ENCODE peak calls at places on chromosomes 5 and 9, in five cellular contexts. One of them, this sample, is unnamed.

GRCh38 chr5:154309361-154309725 is 118.8 kb downstream of the GALNT10 start:
- DNase-seq in HuH-7: no peak
- DNase-seq in activated CD4-positive, alpha-beta T cell treated with anti-CD3 and anti-CD28 coated beads, Interleukin-2, amount 50 U/mL, for 1 hour: no peak
- DNase-seq in lower lobe of right lung: no peak
- DNase-seq in psoas muscle: no peak
- DNase-seq in this sample: no peak

GRCh38 chr5:162283611-162284010 is 216.0 kb downstream of the GABRG2 start:
- DNase-seq in HuH-7: no peak
- DNase-seq in activated CD4-positive, alpha-beta T cell treated with anti-CD3 and anti-CD28 coated beads, Interleukin-2, amount 50 U/mL, for 1 hour: no peak
- DNase-seq in lower lobe of right lung: no peak
- DNase-seq in psoas muscle: no peak
- DNase-seq in this sample: no peak

GRCh38 chr5:55104036-55104767 is 1.8 kb downstream of the GZMA start:
- DNase-seq in HuH-7: no peak
- DNase-seq in activated CD4-positive, alpha-beta T cell treated with anti-CD3 and anti-CD28 coated beads, Interleukin-2, amount 50 U/mL, for 1 hour: no peak
- DNase-seq in lower lobe of right lung: no peak
- DNase-seq in psoas muscle: no peak
- DNase-seq in this sample: peak; percentile 5

GRCh38 chr9:135098400-135099105 is 11.1 kb downstream of the OLFM1 start:
- DNase-seq in HuH-7: peak; percentile 75
- DNase-seq in activated CD4-positive, alpha-beta T cell treated with anti-CD3 and anti-CD28 coated beads, Interleukin-2, amount 50 U/mL, for 1 hour: no peak
- DNase-seq in lower lobe of right lung: no peak
- DNase-seq in psoas muscle: no peak
- DNase-seq in this sample: peak; percentile 92

GRCh38 chr5:68565427-68565826 is 349.9 kb downstream of the PIK3R1 start:
- DNase-seq in HuH-7: no peak
- DNase-seq in activated CD4-positive, alpha-beta T cell treated with anti-CD3 and anti-CD28 coated beads, Interleukin-2, amount 50 U/mL, for 1 hour: no peak
- DNase-seq in lower lobe of right lung: no peak
- DNase-seq in psoas muscle: no peak
- DNase-seq in this sample: no peak

GRCh38 chr5:120366047-120366446 is 98.1 kb upstream of the PRR16 start:
- DNase-seq in HuH-7: no peak
- DNase-seq in activated CD4-positive, alpha-beta T cell treated with anti-CD3 and anti-CD28 coated beads, Interleukin-2, amount 50 U/mL, for 1 hour: no peak
- DNase-seq in lower lobe of right lung: no peak
- DNase-seq in psoas muscle: no peak
- DNase-seq in this sample: no peak

GRCh38 chr9:109497193-109498165 is 628 bp downstream of the PTPN3 start:
- DNase-seq in HuH-7: no peak
- DNase-seq in activated CD4-positive, alpha-beta T cell treated with anti-CD3 and anti-CD28 coated beads, Interleukin-2, amount 50 U/mL, for 1 hour: no peak
- DNase-seq in lower lobe of right lung: no peak
- DNase-seq in psoas muscle: peak; percentile 19
- DNase-seq in this sample: peak; percentile 84

GRCh38 chr9:6757988-6758417 is 230 bp downstream of the KDM4C start:
- DNase-seq in HuH-7: peak; percentile 91
- DNase-seq in activated CD4-positive, alpha-beta T cell treated with anti-CD3 and anti-CD28 coated beads, Interleukin-2, amount 50 U/mL, for 1 hour: no peak
- DNase-seq in lower lobe of right lung: no peak
- DNase-seq in psoas muscle: peak; percentile 96
- DNase-seq in this sample: peak; percentile 100

GRCh38 chr5:72667708-72668107 is 148.8 kb upstream of the TNPO1 start:
- DNase-seq in HuH-7: no peak
- DNase-seq in activated CD4-positive, alpha-beta T cell treated with anti-CD3 and anti-CD28 coated beads, Interleukin-2, amount 50 U/mL, for 1 hour: no peak
- DNase-seq in lower lobe of right lung: no peak
- DNase-seq in psoas muscle: no peak
- DNase-seq in this sample: no peak

GRCh38 chr5:160357861-160358411 is 12.5 kb downstream of the C1QTNF2 start:
- DNase-seq in HuH-7: no peak
- DNase-seq in activated CD4-positive, alpha-beta T cell treated with anti-CD3 and anti-CD28 coated beads, Interleukin-2, amount 50 U/mL, for 1 hour: no peak
- DNase-seq in lower lobe of right lung: no peak
- DNase-seq in psoas muscle: peak; percentile 33
- DNase-seq in this sample: peak; percentile 21

GRCh38 chr5:112316006-112316405 is 103.1 kb downstream of the EPB41L4A start:
- DNase-seq in HuH-7: no peak
- DNase-seq in activated CD4-positive, alpha-beta T cell treated with anti-CD3 and anti-CD28 coated beads, Interleukin-2, amount 50 U/mL, for 1 hour: no peak
- DNase-seq in lower lobe of right lung: no peak
- DNase-seq in psoas muscle: no peak
- DNase-seq in this sample: no peak

This sample was measured in H7.